ENCODE peak calls at places on chromosomes 11 and 22, in six cellular contexts. J, K, T, U, N and W are unnamed samples.

GRCh38 chr11:697811-698311 is 2.2 kb downstream of the TMEM80 start:
- DNase-seq in K (no peak), T (no peak), N (no peak), U (no peak), J (no peak), W (peak)

GRCh38 chr22:30870451-30871345 is 97.9 kb downstream of the MORC2 start:
- DNase-seq in T (no peak), N (no peak), U (no peak), J (no peak), K (no peak), W (no peak)

GRCh38 chr11:64447717-64448598 is 89.0 kb downstream of the RPS6KA4 start:
- DNase-seq in N (peak), J (peak), T (no peak), K (no peak), U (no peak), W (peak)

GRCh38 chr22:30875481-30876215 is 92.9 kb downstream of the MORC2 start:
- DNase-seq in T (no peak), N (no peak), U (no peak), J (no peak), K (no peak), W (peak)

GRCh38 chr11:132718711-132719641 is 813.3 kb downstream of the OPCML start:
- DNase-seq in T (no peak), J (peak), N (peak), K (no peak), U (no peak), W (peak)

GRCh38 chr11:85889676-85890579 is 34.7 kb downstream of the CCDC83 start:
- DNase-seq in J (peak), T (no peak), N (no peak), K (peak), U (peak), W (peak)

GRCh38 chr11:79822771-79823170 is 381.9 kb upstream of the TENM4 start:
- DNase-seq in U (no peak), K (no peak), T (no peak), N (no peak), J (no peak), W (no peak)

GRCh38 chr22:39110631-39111561 is 13.9 kb downstream of the APOBEC3H start:
- DNase-seq in T (no peak), N (no peak), J (no peak), K (no peak), U (no peak), W (no peak)

GRCh38 chr11:75577198-75577597 is 15.1 kb downstream of the SERPINH1 start:
- DNase-seq in N (no peak), T (no peak), U (no peak), K (peak), J (peak), W (peak)

GRCh38 chr11:133215529-133216230 is 316.6 kb downstream of the OPCML start:
- DNase-seq in K (no peak), J (no peak), N (no peak), T (no peak), U (no peak), W (no peak)

GRCh38 chr22:24329453-24329852 is 58.8 kb downstream of the SPECC1L start:
- DNase-seq in K (no peak), U (no peak), N (no peak), J (no peak), T (no peak), W (no peak)

GRCh38 chr11:12942157-12942556 is 67.0 kb upstream of the RASSF10 start:
- DNase-seq in N (no peak), K (no peak), J (no peak), U (no peak), T (no peak), W (no peak)

GRCh38 chr11:71472357-71472885 is 19.4 kb downstream of the NADSYN1 start:
- DNase-seq in U (no peak), J (no peak), N (no peak), T (no peak), K (no peak), W (no peak)

GRCh38 chr11:32052218-32052617 is 38.7 kb upstream of the RCN1 start:
- DNase-seq in T (no peak), U (no peak), N (peak), J (peak), K (peak), W (peak)

GRCh38 chr11:124670732-124671131 is 2.8 kb downstream of the SIAE start:
- DNase-seq in U (no peak), T (no peak), J (no peak), N (peak), K (no peak), W (peak)

GRCh38 chr11:77823775-77824174 is 2.8 kb downstream of the AAMDC start:
- DNase-seq in K (no peak), U (no peak), J (peak), N (no peak), T (no peak), W (peak)

GRCh38 chr11:120337896-120338840 is 2.0 kb downstream of the ARHGEF12 start:
- DNase-seq in T (no peak), J (peak), N (peak), K (no peak), U (no peak), W (peak)

GRCh38 chr11:42253156-42253555 is 793.7 kb upstream of the LRRC4C start:
- DNase-seq in T (no peak), K (no peak), J (no peak), U (no peak), N (no peak), W (no peak)